ENCODE peak calls at places on chromosomes 13 and 19, in nine cellular contexts. V is A673, H is GM10248, E is uterus, Q is neural crest cell, X is Caco-2, P is body of pancreas, R is pancreas, A is lower lobe of right lung. K is an unnamed sample.

GRCh38 chr19:6610934-6611370 is 20.0 kb upstream of the CD70 start:
- DNase-seq in R (no peak), V (peak; percentile 37), X (no peak), A (no peak), P (no peak), Q (no peak), H (no peak), E (no peak), K (no peak)

GRCh38 chr13:42271337-42272114 is 426 bp upstream of the AKAP11 start:
- DNase-seq in V (peak; percentile 98), A (peak; percentile 95), H (peak; percentile 95), E (peak; percentile 96), P (peak; percentile 88), Q (peak; percentile 82), X (peak; percentile 99), R (peak; percentile 91), K (peak; percentile 96)

GRCh38 chr19:16640951-16641350 is 12.9 kb upstream of the MED26 start:
- DNase-seq in A (no peak), P (no peak), V (no peak), R (no peak), X (no peak), E (no peak), H (no peak), Q (no peak), K (no peak)

GRCh38 chr13:40343550-40344269 is 322.7 kb downstream of the FOXO1 start:
- DNase-seq in R (no peak), H (no peak), V (no peak), P (no peak), Q (no peak), E (no peak), X (no peak), A (no peak), K (no peak)

GRCh38 chr19:42596391-42597071 is 1.8 kb upstream of the CEACAM8 start:
- DNase-seq in R (peak; percentile 45), H (peak; percentile 57), A (peak; percentile 59), Q (peak; percentile 65), V (peak; percentile 19), P (peak; percentile 44), X (no peak), E (no peak), K (peak; percentile 43)

GRCh38 chr13:21074601-21075302 is 13.4 kb upstream of the LATS2 start:
- DNase-seq in V (no peak), H (no peak), P (no peak), X (no peak), A (no peak), R (no peak), E (no peak), Q (no peak), K (peak; percentile 80)

GRCh38 chr13:75635621-75636338 is at the start of gene LMO7:
- DNase-seq in P (peak; percentile 65), V (peak; percentile 6), E (peak; percentile 32), Q (peak; percentile 31), X (peak; percentile 84), A (peak; percentile 64), R (peak; percentile 69), H (peak; percentile 83), K (peak; percentile 44)

GRCh38 chr13:101915755-101916107 is 463.3 kb downstream of the ITGBL1 start:
- DNase-seq in H (no peak), A (no peak), Q (no peak), P (no peak), X (no peak), R (peak; percentile 15), E (no peak), V (no peak), K (no peak)

GRCh38 chr13:48804836-48805601 is 151.3 kb downstream of the CYSLTR2 start:
- DNase-seq in P (no peak), A (no peak), V (no peak), X (no peak), E (no peak), R (no peak), H (no peak), Q (no peak), K (peak; percentile 12)

GRCh38 chr19:17326595-17326966 is 8.1 kb downstream of the ANO8 start:
- DNase-seq in X (no peak), H (no peak), Q (no peak), P (no peak), V (no peak), A (no peak), R (no peak), E (no peak), K (no peak)

GRCh38 chr13:44575741-44576395 is at the start of gene TSC22D1:
- DNase-seq in E (peak; percentile 38), H (peak; percentile 42), V (peak; percentile 61), A (peak; percentile 62), R (peak; percentile 51), Q (peak; percentile 37), X (no peak), P (peak; percentile 61), K (peak; percentile 81)

DNA sequence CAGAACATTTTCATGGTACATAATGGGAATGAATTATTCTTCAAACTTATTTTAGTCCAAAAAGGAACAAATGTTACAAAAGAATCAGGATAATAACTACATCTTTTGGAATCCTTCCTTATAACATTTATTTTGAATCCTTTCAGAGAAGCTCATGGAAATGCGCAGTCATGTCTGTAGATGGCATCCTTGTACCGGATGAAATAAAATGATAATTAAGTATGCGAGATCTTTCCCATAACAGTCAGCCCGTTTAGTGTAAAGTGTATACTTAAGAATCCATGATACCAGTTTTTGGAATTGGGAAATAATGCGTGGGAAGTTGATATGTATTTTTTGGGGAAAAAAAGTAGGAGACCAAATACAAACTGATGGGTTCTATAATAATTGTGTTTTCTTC is 418.8 kb downstream of the GPC5 start:
- DNase-seq in A (no peak), V (peak; percentile 65), Q (no peak), E (no peak), X (no peak), R (no peak), H (no peak), P (no peak), K (no peak)
- TF ChIP-seq CTCF in A (peak; percentile 19), V (peak; percentile 73), Q (peak; percentile 36), E (no peak), X (peak; percentile 9), R (no peak), H (peak; percentile 16), P (no peak), K (no peak)

DNA sequence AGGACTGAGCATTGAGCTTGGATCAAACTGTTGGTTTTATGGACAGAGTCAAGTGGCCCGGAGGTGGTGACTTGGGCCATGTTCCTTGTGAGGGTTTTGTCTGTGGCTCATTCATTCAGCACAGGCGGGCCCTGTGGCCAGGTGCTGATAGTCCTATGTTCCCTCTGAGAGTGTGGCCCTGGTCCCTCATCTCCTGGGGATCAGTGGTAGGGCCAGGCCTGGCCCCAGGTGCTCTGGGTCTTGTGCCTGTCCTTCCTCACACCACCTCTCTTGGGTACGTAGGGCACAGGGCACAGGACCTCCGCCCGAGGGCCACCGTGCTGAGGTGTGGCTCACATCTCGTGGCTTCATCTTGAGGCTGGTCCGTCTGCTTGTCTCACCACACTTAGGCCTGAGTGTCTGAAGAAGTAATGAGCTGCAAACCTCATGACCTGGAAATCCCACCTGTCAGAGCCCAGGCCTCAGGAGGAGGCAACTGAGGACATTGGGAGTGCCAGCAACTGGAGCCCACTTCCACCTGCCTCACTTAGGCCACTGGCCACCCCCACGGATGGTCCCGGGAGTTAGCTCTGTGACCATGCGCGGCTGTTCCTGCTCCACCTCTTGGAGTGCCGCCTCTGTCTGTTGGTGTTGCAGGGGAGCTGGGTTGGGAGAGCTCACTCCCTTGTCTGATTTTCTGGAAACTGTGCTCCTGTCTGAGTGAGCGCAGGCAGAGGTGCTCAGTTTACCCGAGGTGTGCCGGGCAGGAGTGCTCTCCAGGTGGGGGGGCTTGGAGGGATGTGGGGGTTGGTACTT is 53.4 kb downstream of the KDM4B start:
- DNase-seq in V (no peak), P (no peak), R (no peak), E (no peak), X (no peak), H (no peak), A (no peak), Q (no peak), K (no peak)
- TF ChIP-seq CTCF in V (no peak), P (no peak), R (no peak), E (no peak), X (no peak), H (no peak), A (no peak), Q (no peak), K (no peak)

GRCh38 chr13:113458218-113459065 is 5.2 kb upstream of the ADPRHL1 start:
- DNase-seq in H (peak; percentile 43), R (no peak), V (peak; percentile 93), P (no peak), A (no peak), X (no peak), E (no peak), Q (no peak), K (peak; percentile 30)

GRCh38 chr13:113454936-113455335 is 1.6 kb upstream of the ADPRHL1 start:
- DNase-seq in E (no peak), P (peak; percentile 34), X (no peak), A (no peak), V (no peak), R (no peak), H (no peak), Q (no peak), K (no peak)

GRCh38 chr13:113455384-113455783 is 2.1 kb upstream of the ADPRHL1 start:
- DNase-seq in H (no peak), R (no peak), A (no peak), X (no peak), V (no peak), E (no peak), P (peak; percentile 35), Q (no peak), K (no peak)

GRCh38 chr13:113456116-113456702 is 2.9 kb upstream of the ADPRHL1 start:
- DNase-seq in V (no peak), P (no peak), Q (no peak), E (no peak), A (no peak), R (no peak), H (no peak), X (no peak), K (no peak)

DNA sequence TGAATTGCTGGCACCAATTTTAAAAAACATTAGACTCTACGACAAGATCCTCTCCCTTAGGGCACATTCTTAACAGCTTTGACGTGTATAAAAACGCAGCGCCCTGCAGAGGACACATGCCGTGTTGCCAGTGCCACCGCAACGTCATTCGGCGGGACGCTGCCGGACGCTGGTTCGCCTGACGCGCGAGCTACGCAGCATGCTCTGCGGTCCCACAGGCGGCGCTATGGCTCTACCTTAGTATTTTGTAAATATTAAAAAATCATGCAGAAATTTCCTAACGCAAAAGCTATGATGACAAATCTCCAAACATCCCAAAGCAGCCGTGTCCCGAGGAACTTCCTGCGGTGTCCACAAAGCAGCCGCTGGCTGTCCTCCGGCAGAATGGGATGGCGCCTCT is 4.2 kb upstream of the ADPRHL1 start:
- DNase-seq in V (no peak), R (no peak), H (no peak), Q (no peak), A (no peak), P (no peak), E (no peak), X (no peak), K (no peak)
- TF ChIP-seq CTCF in V (peak; percentile 43), R (no peak), H (no peak), Q (no peak), A (no peak), P (no peak), E (no peak), X (no peak), K (no peak)

GRCh38 chr13:88887045-88887662 is 1216.0 kb downstream of the SLITRK5 start:
- DNase-seq in X (no peak), A (no peak), Q (no peak), H (no peak), V (no peak), R (no peak), E (no peak), P (no peak), K (no peak)
- TF ChIP-seq CTCF in X (peak; percentile 42), A (no peak), Q (no peak), H (no peak), V (peak; percentile 22), R (no peak), E (no peak), P (no peak), K (no peak)

K was measured in activated CD8-positive, alpha-beta T cell treated with anti-CD3 and anti-CD28 coated beads for 36 hours.